ENCODE peak calls at places on chromosomes 2 and 18, in five cellular contexts. B, V, Z, L and W are unnamed samples.

GRCh38 chr2:160892204-160892603 is 268.0 kb upstream of the TANK start:
- DNase-seq in B (no peak), V (no peak), Z (no peak), L (no peak), W (no peak)

GRCh38 chr2:794554-795244 is 117.5 kb upstream of the TMEM18 start:
- DNase-seq in B (no peak), V (peak), Z (no peak), L (no peak), W (no peak)

GRCh38 chr2:68993660-68994059 is 19.2 kb downstream of the GKN1 start:
- DNase-seq in B (no peak), V (no peak), Z (no peak), L (no peak), W (no peak)

GRCh38 chr2:226909131-226909530 is 73.3 kb downstream of the RHBDD1 start:
- DNase-seq in B (no peak), V (no peak), Z (peak), L (no peak), W (no peak)

GRCh38 chr2:199439094-199439493 is 18.6 kb downstream of the SATB2 start:
- DNase-seq in B (no peak), V (peak), Z (no peak), L (no peak), W (no peak)

GRCh38 chr18:8044004-8044403 is 476.9 kb downstream of the PTPRM start:
- DNase-seq in B (no peak), V (no peak), Z (no peak), L (no peak), W (no peak)

GRCh38 chr2:201911372-201911771 is 105.0 kb downstream of the CDK15 start:
- DNase-seq in B (no peak), V (no peak), Z (no peak), L (no peak), W (no peak)

GRCh38 chr2:234873828-234874173 is 78.0 kb upstream of the SH3BP4 start:
- DNase-seq in B (peak), V (no peak), Z (no peak), L (no peak), W (peak)

GRCh38 chr2:101300164-101300563 is 8.3 kb downstream of the RNF149 start:
- DNase-seq in B (no peak), V (no peak), Z (no peak), L (no peak), W (no peak)

GRCh38 chr18:35159782-35160181 is 81.1 kb upstream of the ZNF397 start:
- DNase-seq in B (peak), V (no peak), Z (no peak), L (no peak), W (no peak)

GRCh38 chr18:35162995-35163394 is 77.8 kb upstream of the ZNF397 start:
- DNase-seq in B (no peak), V (no peak), Z (no peak), L (no peak), W (no peak)

GRCh38 chr18:35161934-35162333 is 78.9 kb upstream of the ZNF397 start:
- DNase-seq in B (no peak), V (no peak), Z (no peak), L (no peak), W (no peak)

GRCh38 chr18:35155403-35156117 is 85.3 kb upstream of the ZNF397 start:
- DNase-seq in B (peak), V (peak), Z (no peak), L (no peak), W (no peak)

GRCh38 chr18:35158728-35159443 is 81.9 kb upstream of the ZNF397 start:
- DNase-seq in B (no peak), V (no peak), Z (peak), L (no peak), W (no peak)
- TF ChIP-seq EZH2phosphoT487 in B (no peak), V (no peak), Z (no peak), L (no peak), W (no peak)

GRCh38 chr2:241907171-241907570 is 37.6 kb downstream of the RTP5 start:
- DNase-seq in B (no peak), V (no peak), Z (no peak), L (no peak), W (no peak)
- TF ChIP-seq EZH2phosphoT487 in B (no peak), V (no peak), Z (no peak), L (no peak), W (no peak)

GRCh38 chr18:907880-908512 is 3.3 kb downstream of the ADCYAP1 start:
- DNase-seq in B (no peak), V (peak), Z (no peak), L (no peak), W (no peak)

GRCh38 chr18:910247-910646 is 5.6 kb downstream of the ADCYAP1 start:
- DNase-seq in B (no peak), V (no peak), Z (no peak), L (no peak), W (no peak)

GRCh38 chr18:911025-911424 is 6.4 kb downstream of the ADCYAP1 start:
- DNase-seq in B (no peak), V (no peak), Z (no peak), L (no peak), W (no peak)

GRCh38 chr18:907171-907879 is 2.7 kb downstream of the ADCYAP1 start:
- DNase-seq in B (peak), V (peak), Z (no peak), L (no peak), W (peak)

DNA sequence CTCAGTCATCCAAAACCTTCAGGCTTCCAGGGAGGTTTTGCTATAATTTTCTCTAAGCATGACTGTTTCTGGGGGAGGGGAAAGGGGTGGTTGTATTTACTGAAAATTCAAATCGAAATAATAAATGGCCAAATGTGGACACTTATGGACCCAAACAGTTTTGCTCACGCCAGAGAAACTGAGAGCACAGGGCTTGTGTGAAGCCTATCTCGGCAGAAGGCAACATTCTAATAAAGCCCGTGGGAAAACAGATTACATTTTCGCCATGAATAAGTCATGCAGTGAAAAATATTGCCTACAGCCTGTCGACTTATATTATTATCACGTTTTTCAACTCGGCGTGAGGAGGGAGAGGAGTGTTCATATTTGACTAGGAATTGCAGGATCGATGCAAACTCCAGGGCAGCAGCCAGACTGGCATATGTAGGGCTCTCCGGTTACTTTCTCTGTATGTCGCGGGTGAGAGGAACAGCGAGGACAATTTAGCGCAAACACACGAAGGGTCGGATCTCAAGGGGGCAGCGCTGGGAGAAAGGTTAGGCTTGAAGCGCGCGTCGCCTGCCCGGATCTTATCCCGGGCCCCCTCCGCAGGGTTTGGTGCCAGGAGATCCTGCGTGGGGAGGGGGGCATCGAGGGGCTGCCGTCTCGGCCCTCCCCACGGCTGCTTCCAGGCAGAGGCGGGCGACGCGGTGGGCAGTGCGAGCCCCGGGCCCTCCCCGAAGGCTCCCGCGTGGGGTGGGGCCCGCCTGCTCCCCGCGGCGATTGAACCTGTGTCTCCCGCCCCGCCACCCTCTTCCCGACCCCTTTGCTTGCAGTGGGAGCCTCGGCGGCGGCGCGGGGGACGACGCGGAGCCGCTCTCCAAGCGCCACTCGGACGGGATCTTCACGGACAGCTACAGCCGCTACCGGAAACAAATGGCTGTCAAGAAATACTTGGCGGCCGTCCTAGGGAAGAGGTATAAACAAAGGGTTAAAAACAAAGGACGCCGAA is 4.3 kb downstream of the ADCYAP1 start:
- DNase-seq in B (peak), V (peak), Z (no peak), L (no peak), W (no peak)
- TF ChIP-seq EZH2phosphoT487 in B (peak), V (no peak), Z (no peak), L (no peak), W (peak)

GRCh38 chr2:127629637-127630036 is 16.3 kb upstream of the GPR17 start:
- DNase-seq in B (no peak), V (no peak), Z (no peak), L (no peak), W (no peak)

GRCh38 chr2:127626917-127627739 is 18.8 kb upstream of the GPR17 start:
- DNase-seq in B (no peak), V (no peak), Z (no peak), L (no peak), W (no peak)

GRCh38 chr2:127626175-127626574 is 19.8 kb upstream of the GPR17 start:
- DNase-seq in B (no peak), V (no peak), Z (no peak), L (no peak), W (no peak)

GRCh38 chr2:127628767-127629614 is 17.0 kb upstream of the GPR17 start:
- DNase-seq in B (no peak), V (no peak), Z (no peak), L (no peak), W (no peak)

DNA sequence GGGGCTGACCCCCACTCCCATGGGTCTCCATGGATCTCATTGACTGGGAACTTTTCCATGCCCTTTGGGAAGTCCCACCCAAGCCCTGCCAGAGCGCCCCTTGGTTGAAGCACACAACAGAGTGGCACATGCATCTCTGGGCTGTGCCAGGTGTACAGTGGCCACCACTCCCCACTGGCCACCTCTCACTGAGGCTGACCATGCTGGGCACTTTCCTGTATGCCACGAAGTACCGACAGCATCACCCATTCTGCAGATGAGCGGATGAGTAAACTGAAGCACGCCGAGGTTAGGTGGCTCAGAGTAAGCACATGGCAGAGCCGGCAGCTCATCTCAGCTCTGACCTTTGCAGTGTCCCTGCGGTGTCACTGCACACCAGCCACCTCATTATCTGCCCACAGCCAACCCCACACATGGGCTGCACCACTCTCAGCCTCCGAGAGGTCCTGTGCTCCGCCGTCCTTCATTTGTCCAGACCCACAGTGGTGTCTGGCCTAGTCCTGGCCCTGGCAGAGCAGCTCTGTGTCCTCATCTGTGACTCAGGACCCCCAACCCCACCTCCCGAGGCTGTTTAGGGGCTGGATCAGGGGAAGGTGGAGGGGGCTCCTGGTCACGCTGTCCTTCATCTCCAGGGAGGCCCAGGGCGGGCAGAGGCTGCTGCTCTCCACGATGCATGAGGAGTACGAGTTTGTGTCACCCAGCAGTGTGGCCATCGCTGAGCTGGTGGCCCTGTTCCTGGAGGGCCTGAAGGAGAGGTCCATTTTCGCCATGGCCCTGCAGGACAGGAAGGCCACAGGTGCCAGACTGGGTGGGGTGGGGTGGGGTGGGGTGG is 18.0 kb upstream of the GPR17 start:
- DNase-seq in B (no peak), V (no peak), Z (no peak), L (no peak), W (no peak)
- TF ChIP-seq EZH2phosphoT487 in B (no peak), V (no peak), Z (no peak), L (no peak), W (no peak)

GRCh38 chr2:177329035-177329434 is 63.5 kb upstream of the AGPS start:
- DNase-seq in B (no peak), V (no peak), Z (no peak), L (no peak), W (no peak)
- TF ChIP-seq EZH2phosphoT487 in B (no peak), V (no peak), Z (no peak), L (no peak), W (no peak)

GRCh38 chr2:110853516-110853915 is 121.1 kb downstream of the ACOXL start:
- DNase-seq in B (peak), V (peak), Z (peak), L (peak), W (peak)
- TF ChIP-seq EZH2phosphoT487 in B (no peak), V (no peak), Z (no peak), L (no peak), W (no peak)

DNA sequence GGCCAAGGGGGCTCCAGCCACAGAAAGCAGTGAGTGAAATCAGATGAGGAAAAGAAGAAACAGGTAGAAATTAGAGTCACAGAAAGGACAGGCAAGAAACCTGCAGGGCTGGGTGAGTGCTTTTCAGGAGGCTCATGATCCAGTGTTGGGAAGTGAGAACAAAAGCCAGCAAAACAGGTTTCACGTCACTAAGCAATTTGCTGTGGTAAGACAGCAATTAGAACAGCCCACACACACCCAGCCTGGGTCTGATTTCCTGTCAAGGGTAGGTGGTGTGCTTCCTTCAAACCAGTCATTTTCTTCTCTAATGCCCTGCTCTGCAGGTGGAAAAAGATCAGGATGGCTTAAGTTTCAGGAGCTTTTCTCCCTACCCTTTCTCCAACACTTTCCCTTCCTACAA is 52.9 kb upstream of the XDH start:
- DNase-seq in B (no peak), V (no peak), Z (no peak), L (no peak), W (no peak)
- TF ChIP-seq EZH2phosphoT487 in B (no peak), V (no peak), Z (no peak), L (no peak), W (no peak)

GRCh38 chr18:31722369-31722957 is 38.1 kb upstream of the B4GALT6 start:
- DNase-seq in B (peak), V (peak), Z (peak), L (peak), W (peak)

GRCh38 chr18:31723639-31723997 is 37.1 kb downstream of the SLC25A52 start:
- DNase-seq in B (no peak), V (no peak), Z (no peak), L (no peak), W (no peak)

GRCh38 chr18:31720867-31721266 is 36.5 kb upstream of the B4GALT6 start:
- DNase-seq in B (peak), V (no peak), Z (no peak), L (no peak), W (no peak)

GRCh38 chr18:31719363-31720006 is 35.1 kb upstream of the B4GALT6 start:
- DNase-seq in B (no peak), V (no peak), Z (no peak), L (no peak), W (no peak)

DNA sequence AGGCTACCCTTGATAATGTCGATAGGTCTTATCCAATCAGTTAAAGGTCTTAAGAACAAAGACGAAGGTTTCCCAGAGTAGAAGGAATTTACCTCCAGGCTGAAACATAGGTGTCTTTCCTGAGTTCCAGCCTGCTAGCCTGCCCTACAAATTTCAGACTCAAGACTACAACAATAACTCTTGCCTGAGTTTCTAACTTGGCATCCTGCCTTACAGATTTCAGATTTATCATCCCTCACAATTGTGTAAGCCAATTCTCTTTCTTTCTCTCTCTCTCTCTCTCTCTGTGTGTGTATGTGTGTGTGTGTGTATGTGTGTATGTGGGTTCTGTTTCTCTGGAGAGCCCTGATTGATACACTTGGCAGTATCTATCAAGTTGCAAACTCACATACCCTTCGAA is 37.2 kb upstream of the B4GALT6 start:
- DNase-seq in B (no peak), V (no peak), Z (no peak), L (no peak), W (no peak)
- TF ChIP-seq EZH2phosphoT487 in B (no peak), V (no peak), Z (no peak), L (no peak), W (no peak)

GRCh38 chr2:156456616-156457015 is 20.4 kb downstream of the GPD2 start:
- DNase-seq in B (peak), V (no peak), Z (no peak), L (no peak), W (no peak)
- TF ChIP-seq EZH2phosphoT487 in B (no peak), V (no peak), Z (no peak), L (no peak), W (no peak)